ENCODE peak calls at places on chromosomes 6 and 20, in eight cellular contexts. U is CD4-positive, alpha-beta T cell; F is tibial artery; N is brain microvascular endothelial cell; I is PC-9; V is cardiac muscle cell; J is vagina; A is SK-N-SH. P is an unnamed sample.
A peak's percentile ranks its signal among the peaks of the same experiment; 100 is the strongest.

GRCh38 chr6:146770965-146771735 is 172.4 kb downstream of the ADGB start:
- DNase-seq in N (no peak), I (no peak), J (no peak), U (peak; percentile 31), F (peak; percentile 64), V (peak; percentile 13), A (no peak), P (peak; percentile 63)

GRCh38 chr20:36808317-36809257 is 35.0 kb upstream of the DSN1 start:
- DNase-seq in N (peak; percentile 84), F (peak; percentile 57), V (peak; percentile 67), A (peak; percentile 81), I (peak; percentile 82), U (peak; percentile 64), J (no peak), P (peak; percentile 83)

GRCh38 chr6:36985963-36986703 is at the start of gene MTCH1:
- DNase-seq in V (peak; percentile 94), U (peak; percentile 76), I (peak; percentile 91), N (peak; percentile 72), J (no peak), A (peak; percentile 98), F (peak; percentile 91), P (peak; percentile 94)

GRCh38 chr20:53116733-53117132 is 144.6 kb downstream of the TSHZ2 start:
- DNase-seq in I (no peak), V (no peak), N (no peak), U (no peak), A (no peak), F (no peak), J (no peak), P (no peak)

GRCh38 chr20:36499723-36500501 is 41.4 kb upstream of the MYL9 start:
- DNase-seq in F (no peak), N (peak; percentile 59), V (no peak), U (no peak), A (no peak), I (no peak), J (no peak), P (no peak)

GRCh38 chr20:48921883-48922867 is 664 bp downstream of the ARFGEF2 start:
- DNase-seq in J (peak; percentile 91), I (no peak), N (no peak), U (no peak), A (peak; percentile 85), V (no peak), F (no peak), P (no peak)

GRCh38 chr6:36544228-36544627 is 3.1 kb downstream of the STK38 start:
- DNase-seq in V (peak; percentile 13), J (no peak), F (no peak), U (peak; percentile 41), N (no peak), I (no peak), A (no peak), P (no peak)

GRCh38 chr20:49775229-49775693 is 37.4 kb upstream of the SLC9A8 start:
- DNase-seq in N (peak; percentile 38), I (peak; percentile 87), U (no peak), A (no peak), F (peak; percentile 44), V (peak; percentile 90), J (no peak), P (peak; percentile 71)

GRCh38 chr6:42113929-42114636 is 28.3 kb downstream of the C6orf132 start:
- DNase-seq in J (no peak), V (no peak), A (no peak), I (no peak), N (no peak), F (no peak), U (no peak), P (no peak)

GRCh38 chr20:31602779-31603441 is 2.2 kb upstream of the ID1 start:
- DNase-seq in J (no peak), A (no peak), V (peak; percentile 70), I (peak; percentile 65), F (no peak), N (peak; percentile 70), U (peak; percentile 31), P (no peak)

GRCh38 chr6:13066050-13066449 is 262.3 kb downstream of the TBC1D7 start:
- DNase-seq in F (no peak), V (no peak), J (no peak), A (no peak), I (no peak), U (no peak), N (no peak), P (no peak)

GRCh38 chr6:55777461-55777860 is 97.9 kb downstream of the BMP5 start:
- DNase-seq in A (no peak), F (no peak), I (no peak), U (no peak), N (no peak), J (no peak), V (peak; percentile 3), P (no peak)

GRCh38 chr6:34349226-34349625 is 43.2 kb downstream of the NUDT3 start:
- DNase-seq in N (no peak), I (no peak), V (no peak), A (no peak), F (no peak), J (no peak), U (no peak), P (no peak)

GRCh38 chr6:33599413-33599911 is 19.4 kb upstream of the BAK1 start:
- DNase-seq in A (no peak), U (no peak), V (no peak), J (no peak), F (no peak), N (no peak), I (peak; percentile 74), P (no peak)

GRCh38 chr6:12331474-12331873 is 41.3 kb downstream of the EDN1 start:
- DNase-seq in F (no peak), U (no peak), V (no peak), N (no peak), I (no peak), A (peak; percentile 47), J (no peak), P (no peak)

DNA sequence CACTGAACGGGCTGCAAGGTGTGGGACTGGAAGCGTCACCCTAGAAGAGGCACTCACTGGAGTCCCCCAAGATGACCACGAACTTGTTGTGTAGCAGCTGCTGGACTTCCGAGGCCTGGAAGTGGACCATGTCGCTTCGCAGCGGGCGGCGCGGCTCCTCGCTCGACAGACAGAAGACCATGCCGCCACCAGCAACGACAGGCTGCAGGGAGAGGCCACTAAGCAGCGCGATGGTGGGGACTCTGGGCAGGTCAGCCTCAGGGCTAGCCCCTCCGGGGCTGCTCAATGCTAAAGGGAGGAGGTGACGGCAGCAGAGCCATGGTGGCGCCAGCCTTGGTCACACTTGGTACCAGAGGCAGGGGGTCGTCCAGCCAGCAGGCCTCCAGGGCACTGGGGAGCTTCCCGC is 720 bp downstream of the PCED1A start:
- DNase-seq in V (no peak), U (no peak), I (no peak), N (no peak), A (no peak), J (no peak), F (no peak), P (no peak)
- H3K27ac ChIP-seq in V (no peak overlapping the region), U (peak overlapping the region; percentile 81), I (no peak overlapping the region), N (no peak overlapping the region), A (peak overlapping the region; percentile 80), J (peak overlapping the region; percentile 93), F (peak overlapping the region; percentile 92), P (peak overlapping the region; percentile 95)

GRCh38 chr6:129679758-129680157 is 30.2 kb downstream of the ARHGAP18 start:
- DNase-seq in I (no peak), V (peak; percentile 33), F (no peak), N (no peak), J (no peak), A (no peak), U (no peak), P (no peak)

GRCh38 chr6:129677634-129678325 is 32.2 kb downstream of the ARHGAP18 start:
- DNase-seq in J (no peak), U (no peak), F (no peak), V (no peak), N (no peak), A (no peak), I (no peak), P (no peak)

GRCh38 chr6:129679250-129679649 is 30.7 kb downstream of the ARHGAP18 start:
- DNase-seq in U (no peak), V (peak; percentile 27), A (no peak), F (no peak), I (no peak), J (no peak), N (no peak), P (no peak)

GRCh38 chr6:129678463-129678862 is 31.5 kb downstream of the ARHGAP18 start:
- DNase-seq in I (no peak), J (no peak), N (no peak), V (no peak), A (no peak), U (no peak), F (no peak), P (no peak)

DNA sequence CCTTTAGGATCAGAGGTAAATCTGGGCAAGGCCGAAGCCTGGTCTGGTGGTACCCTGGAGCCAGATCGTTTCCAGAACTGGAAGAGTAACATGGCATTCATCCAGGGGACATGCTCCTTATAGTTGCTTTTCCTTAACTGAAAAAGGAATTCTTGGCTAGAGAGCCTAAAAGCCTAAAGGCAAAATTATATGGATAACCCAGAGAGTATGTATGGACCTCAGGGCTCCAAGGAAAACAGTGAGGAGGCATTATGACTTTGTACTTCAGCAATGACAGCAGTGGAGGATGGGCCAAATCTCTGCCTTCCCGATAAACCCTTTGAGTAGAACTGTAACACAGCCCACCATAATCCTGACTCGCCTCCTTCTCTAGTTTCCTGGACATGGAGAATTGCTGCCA is 29.3 kb downstream of the ARHGAP18 start:
- DNase-seq in J (no peak), U (no peak), A (no peak), F (no peak), V (no peak), I (no peak), N (no peak), P (no peak)
- H3K27ac ChIP-seq in J (peak overlapping the region; percentile 82), U (no peak overlapping the region), A (peak overlapping the region; percentile 0), F (peak overlapping the region; percentile 52), V (no peak overlapping the region), I (no peak overlapping the region), N (peak overlapping the region; percentile 61), P (no peak overlapping the region)

GRCh38 chr6:19127085-19127484 is 710.1 kb upstream of the ID4 start:
- DNase-seq in U (no peak), F (no peak), J (no peak), I (no peak), V (no peak), N (no peak), A (no peak), P (no peak)
- H3K27ac ChIP-seq in U (no peak overlapping the region), F (no peak overlapping the region), J (no peak overlapping the region), I (no peak overlapping the region), V (peak overlapping the region; percentile 44), N (no peak overlapping the region), A (no peak overlapping the region), P (no peak overlapping the region)

GRCh38 chr20:24586523-24586840 is 117.1 kb downstream of the SYNDIG1 start:
- DNase-seq in J (peak; percentile 80), U (no peak), I (no peak), A (no peak), F (no peak), V (no peak), N (no peak), P (no peak)

GRCh38 chr20:24588047-24588635 is 118.7 kb downstream of the SYNDIG1 start:
- DNase-seq in N (no peak), I (no peak), A (no peak), J (peak; percentile 32), V (no peak), U (no peak), F (no peak), P (no peak)

GRCh38 chr20:24588725-24589340 is 119.4 kb downstream of the SYNDIG1 start:
- DNase-seq in V (no peak), N (no peak), A (peak; percentile 47), I (no peak), J (peak; percentile 69), U (no peak), F (no peak), P (no peak)

GRCh38 chr20:24585796-24586522 is 116.5 kb downstream of the SYNDIG1 start:
- DNase-seq in I (no peak), J (peak; percentile 69), V (no peak), N (no peak), F (no peak), A (no peak), U (no peak), P (no peak)

GRCh38 chr20:24587384-24588046 is 118.1 kb downstream of the SYNDIG1 start:
- DNase-seq in N (no peak), U (no peak), J (peak; percentile 65), V (no peak), A (peak; percentile 86), I (no peak), F (no peak), P (no peak)
- H3K27ac ChIP-seq in N (no peak overlapping the region), U (no peak overlapping the region), J (no peak overlapping the region), V (no peak overlapping the region), A (peak overlapping the region; percentile 64), I (no peak overlapping the region), F (no peak overlapping the region), P (no peak overlapping the region)